ENCODE peak calls at places on chromosomes 3 and 15, in nine cellular contexts. Q is activated CD4-positive, alpha-beta memory T cell treated with anti-CD3 and anti-CD28 coated beads, Interleukin-2, amount 10 ng/mL, durations not matched to agents 7 days and 5 days; I is mucosa of gallbladder; R is CD4-positive, CD25-positive, alpha-beta regulatory T cell; N is CD4-positive, alpha-beta T cell; J is CD4-positive, alpha-beta memory T cell; A is effector memory CD8-positive, alpha-beta T cell; H is GM23338; F is neuronal stem cell. S is an unnamed sample.
A peak's percentile ranks its signal among the peaks of the same experiment; 100 is the strongest.

GRCh38 chr3:183178512-183178832 is 15.9 kb upstream of the LAMP3 start:
- DNase-seq in N (no peak), A (no peak), R (no peak), Q (no peak), F (no peak), H (no peak), I (no peak), J (no peak), S (no peak)

GRCh38 chr3:16724487-16724886 is 119.3 kb upstream of the DAZL start:
- DNase-seq in N (no peak), R (no peak), F (no peak), Q (no peak), J (no peak), H (no peak), A (no peak), I (no peak), S (no peak)

GRCh38 chr15:81572190-81572589 is 198.2 kb upstream of the TMC3 start:
- DNase-seq in A (no peak), J (no peak), H (no peak), I (no peak), F (no peak), N (no peak), Q (no peak), R (no peak), S (no peak)

GRCh38 chr3:39361252-39361927 is 21.8 kb upstream of the SLC25A38 start:
- DNase-seq in N (peak; percentile 19), I (no peak), H (no peak), J (peak; percentile 67), Q (peak; percentile 80), A (peak; percentile 41), F (no peak), R (peak; percentile 71), S (no peak)

GRCh38 chr15:45795487-45796069 is 160.7 kb downstream of the SQOR start:
- DNase-seq in J (no peak), Q (peak; percentile 18), I (peak; percentile 44), H (peak; percentile 93), N (no peak), R (peak; percentile 20), F (peak; percentile 70), A (no peak), S (no peak)

GRCh38 chr3:186108106-186108940 is 566 bp downstream of the ETV5 start:
- DNase-seq in N (peak; percentile 2), I (no peak), A (no peak), R (peak; percentile 7), F (peak; percentile 78), J (no peak), Q (peak; percentile 30), H (peak; percentile 89), S (no peak)

GRCh38 chr15:99167201-99167600 is 62.3 kb downstream of the SYNM start:
- DNase-seq in I (no peak), H (no peak), A (no peak), R (no peak), N (no peak), F (no peak), J (no peak), Q (no peak), S (no peak)

GRCh38 chr3:111895079-111895478 is 36.0 kb downstream of the PHLDB2 start:
- DNase-seq in F (no peak), R (peak; percentile 24), N (no peak), H (peak; percentile 59), Q (no peak), I (no peak), A (no peak), J (no peak), S (no peak)

GRCh38 chr15:71353171-71353570 is 237.9 kb downstream of the THSD4 start:
- DNase-seq in I (no peak), J (no peak), Q (no peak), A (no peak), F (no peak), N (no peak), H (no peak), R (no peak), S (no peak)

GRCh38 chr3:160129459-160130061 is 95.7 kb upstream of the C3orf80 start:
- DNase-seq in I (no peak), Q (no peak), F (no peak), R (peak; percentile 3), J (no peak), H (no peak), N (no peak), A (no peak), S (no peak)